ENCODE peak calls at places on chromosome 2, in four cellular contexts. One of them, this sample, is unnamed.

GRCh38 chr2:75090770-75091515 is 108.4 kb downstream of the TACR1 start:
- DNase-seq in H1: no peak
- DNase-seq in HepG2: no peak
- DNase-seq in K562: peak
- DNase-seq in this sample: no peak

GRCh38 chr2:52613064-52613463 is 1154.5 kb upstream of the CHAC2 start:
- DNase-seq in H1: no peak
- DNase-seq in HepG2: no peak
- DNase-seq in K562: no peak
- DNase-seq in this sample: no peak

GRCh38 chr2:189836644-189837043 is 52.4 kb downstream of the PMS1 start:
- DNase-seq in H1: no peak
- DNase-seq in HepG2: no peak
- DNase-seq in K562: no peak
- DNase-seq in this sample: no peak

GRCh38 chr2:146913476-146913875 is 931.4 kb upstream of the ACVR2A start:
- DNase-seq in H1: no peak
- DNase-seq in HepG2: no peak
- DNase-seq in K562: no peak
- DNase-seq in this sample: no peak

GRCh38 chr2:111160758-111161157 is 40.0 kb downstream of the BCL2L11 start:
- DNase-seq in H1: no peak
- DNase-seq in HepG2: no peak
- DNase-seq in K562: no peak
- DNase-seq in this sample: no peak

GRCh38 chr2:170509460-170510193 is 205.5 kb upstream of the SP5 start:
- DNase-seq in H1: no peak
- DNase-seq in HepG2: no peak
- DNase-seq in K562: no peak
- DNase-seq in this sample: no peak

GRCh38 chr2:235286624-235287368 is 207.0 kb upstream of the AGAP1 start:
- DNase-seq in H1: no peak
- DNase-seq in HepG2: no peak
- DNase-seq in K562: no peak
- DNase-seq in this sample: no peak

GRCh38 chr2:105595536-105595935 is 149.2 kb upstream of the NCK2 start:
- DNase-seq in H1: no peak
- DNase-seq in HepG2: no peak
- DNase-seq in K562: no peak
- DNase-seq in this sample: no peak

GRCh38 chr2:99710720-99711612 is 221.1 kb upstream of the REV1 start:
- DNase-seq in H1: no peak
- DNase-seq in HepG2: no peak
- DNase-seq in K562: no peak
- DNase-seq in this sample: no peak

GRCh38 chr2:197205590-197206215 is 104.9 kb downstream of the ANKRD44 start:
- DNase-seq in H1: no peak
- DNase-seq in HepG2: no peak
- DNase-seq in K562: no peak
- DNase-seq in this sample: no peak

GRCh38 chr2:134197445-134197844 is 56.4 kb upstream of the MGAT5 start:
- DNase-seq in H1: no peak
- DNase-seq in HepG2: no peak
- DNase-seq in K562: no peak
- DNase-seq in this sample: no peak

GRCh38 chr2:58376592-58376991 is 135.5 kb upstream of the FANCL start:
- DNase-seq in H1: no peak
- DNase-seq in HepG2: no peak
- DNase-seq in K562: no peak
- DNase-seq in this sample: peak

GRCh38 chr2:74659462-74659861 is 5.4 kb downstream of the SEMA4F start:
- DNase-seq in H1: no peak
- DNase-seq in HepG2: no peak
- DNase-seq in K562: no peak
- DNase-seq in this sample: no peak

DNA sequence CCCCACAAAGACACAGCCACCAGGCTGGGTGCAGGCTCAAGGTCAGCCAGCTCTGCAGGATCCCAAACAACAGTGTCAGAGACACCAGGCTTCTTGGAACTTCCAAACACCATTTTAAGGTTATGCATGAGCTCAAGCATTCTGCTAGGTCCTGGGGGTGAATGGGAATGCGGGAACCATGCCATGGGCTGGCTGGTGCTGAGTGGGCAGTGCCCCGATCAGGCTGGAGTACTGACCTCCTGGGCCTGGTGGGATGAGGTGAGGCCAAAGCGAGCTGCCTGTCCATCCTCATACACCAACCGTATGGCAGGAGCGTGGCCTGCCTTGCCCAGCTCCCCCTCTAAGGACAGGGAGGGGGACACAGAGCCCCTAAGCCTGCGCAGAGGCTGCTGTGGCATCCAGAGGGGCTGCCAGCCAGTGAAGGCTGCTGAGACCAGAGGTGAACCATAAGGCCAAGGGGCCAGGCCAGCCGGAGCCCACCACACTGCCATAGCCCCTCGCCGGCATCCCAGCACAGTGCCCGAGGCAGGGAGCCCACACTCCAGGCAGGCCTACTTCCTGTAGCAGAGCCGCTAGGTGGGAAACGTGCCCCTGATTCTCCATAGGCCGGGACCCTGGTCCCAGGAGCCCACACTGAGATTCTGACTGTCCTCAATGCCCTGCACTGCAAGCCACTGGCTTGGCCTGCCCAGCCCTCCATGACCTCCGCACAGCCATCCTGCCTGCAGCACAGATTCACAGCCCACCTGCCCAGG is 135.0 kb downstream of the HDAC4 start:
- DNase-seq in H1: no peak
- DNase-seq in HepG2: no peak
- DNase-seq in K562: no peak
- DNase-seq in this sample: no peak
- H3K4me3 ChIP-seq in H1: no peak
- H3K4me3 ChIP-seq in HepG2: no peak
- H3K4me3 ChIP-seq in K562: no peak
- H3K4me3 ChIP-seq in this sample: peak

DNA sequence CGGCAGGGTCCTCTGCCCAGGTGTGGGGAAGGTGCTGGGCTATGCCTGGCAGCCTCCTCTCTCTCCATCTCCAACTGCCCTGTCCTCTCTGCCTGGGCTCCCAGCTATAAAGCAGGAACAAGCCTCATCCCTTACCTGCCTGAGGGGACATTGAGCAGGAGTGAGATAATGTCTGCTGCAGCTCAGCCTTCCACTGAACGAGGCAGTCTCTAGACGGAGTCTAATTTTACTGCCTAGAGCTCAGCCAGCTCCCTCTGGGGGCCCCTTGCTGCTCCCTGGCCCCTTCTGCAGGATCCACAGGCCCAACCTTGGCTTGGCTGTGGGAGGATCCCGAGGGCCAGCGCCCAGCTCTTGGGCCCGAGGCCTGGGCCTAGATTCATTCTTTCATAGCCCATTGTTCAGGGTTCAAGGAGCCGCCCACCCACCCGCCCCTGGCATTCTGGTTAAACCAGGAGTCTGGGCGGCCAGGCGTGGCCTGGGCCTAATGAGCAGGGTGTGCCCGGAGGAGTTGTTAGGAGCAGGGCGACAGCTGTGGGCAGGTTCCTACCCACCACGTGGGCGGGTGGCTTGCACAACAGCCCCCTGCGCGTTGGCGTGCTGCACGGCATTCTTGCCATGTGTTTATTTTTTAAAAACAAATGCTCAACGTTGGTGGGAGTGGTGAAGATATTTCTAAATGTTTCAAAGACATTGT is 44.6 kb downstream of the FOSL2 start:
- DNase-seq in H1: no peak
- DNase-seq in HepG2: no peak
- DNase-seq in K562: no peak
- DNase-seq in this sample: no peak
- TF ChIP-seq MAX in H1: no peak
- TF ChIP-seq MAX in HepG2: no peak
- TF ChIP-seq MAX in K562: no peak
- TF ChIP-seq MAX in this sample: no peak

GRCh38 chr2:20444113-20444992 is 2.5 kb upstream of the RHOB start:
- DNase-seq in H1: no peak
- DNase-seq in HepG2: no peak
- DNase-seq in K562: no peak
- DNase-seq in this sample: no peak
- TF ChIP-seq FOSL1 in H1: no peak
- TF ChIP-seq FOSL1 in HepG2: no peak
- TF ChIP-seq FOSL1 in K562: no peak
- TF ChIP-seq FOSL1 in this sample: no peak

GRCh38 chr2:3279236-3279960 is 98.2 kb downstream of the EIPR1 start:
- DNase-seq in H1: no peak
- DNase-seq in HepG2: no peak
- DNase-seq in K562: no peak
- DNase-seq in this sample: no peak

GRCh38 chr2:3278521-3279218 is 98.9 kb downstream of the EIPR1 start:
- DNase-seq in H1: no peak
- DNase-seq in HepG2: no peak
- DNase-seq in K562: no peak
- DNase-seq in this sample: no peak

GRCh38 chr2:3280683-3281520 is 96.7 kb downstream of the EIPR1 start:
- DNase-seq in H1: no peak
- DNase-seq in HepG2: no peak
- DNase-seq in K562: no peak
- DNase-seq in this sample: no peak

GRCh38 chr2:3282056-3282998 is 95.3 kb downstream of the EIPR1 start:
- DNase-seq in H1: no peak
- DNase-seq in HepG2: no peak
- DNase-seq in K562: no peak
- DNase-seq in this sample: no peak

GRCh38 chr2:3280197-3280596 is 97.4 kb downstream of the EIPR1 start:
- DNase-seq in H1: no peak
- DNase-seq in HepG2: no peak
- DNase-seq in K562: no peak
- DNase-seq in this sample: no peak
- H3K4me3 ChIP-seq in H1: no peak
- H3K4me3 ChIP-seq in HepG2: no peak
- H3K4me3 ChIP-seq in K562: no peak
- H3K4me3 ChIP-seq in this sample: no peak

GRCh38 chr2:215860076-215860475 is 153.3 kb downstream of the MREG start:
- DNase-seq in H1: no peak
- DNase-seq in HepG2: no peak
- DNase-seq in K562: no peak
- DNase-seq in this sample: no peak

GRCh38 chr2:215862211-215862610 is 151.1 kb downstream of the MREG start:
- DNase-seq in H1: no peak
- DNase-seq in HepG2: no peak
- DNase-seq in K562: no peak
- DNase-seq in this sample: no peak

GRCh38 chr2:215863687-215864086 is 149.7 kb downstream of the MREG start:
- DNase-seq in H1: no peak
- DNase-seq in HepG2: no peak
- DNase-seq in K562: no peak
- DNase-seq in this sample: no peak

GRCh38 chr2:215866594-215866993 is 146.8 kb downstream of the MREG start:
- DNase-seq in H1: no peak
- DNase-seq in HepG2: no peak
- DNase-seq in K562: no peak
- DNase-seq in this sample: no peak

DNA sequence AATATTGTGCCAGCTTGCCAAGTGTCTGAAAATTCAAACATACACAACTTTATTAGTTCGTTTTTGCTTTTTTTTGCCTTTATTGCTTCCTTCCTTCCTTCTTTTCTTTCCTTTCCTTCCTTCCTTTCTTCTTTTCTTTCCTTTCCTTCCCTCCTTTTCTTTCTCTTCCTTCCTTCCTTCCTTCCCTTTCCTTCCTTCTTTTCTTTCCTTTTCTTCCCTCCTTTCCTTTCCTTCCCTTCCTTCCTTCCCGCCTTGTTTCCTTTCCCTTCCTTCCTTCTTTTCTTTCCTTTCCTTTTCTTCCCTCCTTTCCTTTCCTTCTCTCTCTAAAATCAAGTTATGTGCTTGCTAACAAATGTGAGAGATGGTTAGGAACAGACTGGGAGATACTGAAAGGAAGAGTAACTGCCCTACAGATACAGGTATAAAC is 151.7 kb downstream of the MREG start:
- DNase-seq in H1: no peak
- DNase-seq in HepG2: no peak
- DNase-seq in K562: no peak
- DNase-seq in this sample: no peak
- TF ChIP-seq MAX in H1: no peak
- TF ChIP-seq MAX in HepG2: no peak
- TF ChIP-seq MAX in K562: no peak
- TF ChIP-seq MAX in this sample: no peak

GRCh38 chr2:205657579-205657978 is 24.7 kb upstream of the NRP2 start:
- DNase-seq in H1: no peak
- DNase-seq in HepG2: no peak
- DNase-seq in K562: no peak
- DNase-seq in this sample: no peak
- TF ChIP-seq FOSL1 in H1: no peak
- TF ChIP-seq FOSL1 in HepG2: no peak
- TF ChIP-seq FOSL1 in K562: no peak
- TF ChIP-seq FOSL1 in this sample: no peak

DNA sequence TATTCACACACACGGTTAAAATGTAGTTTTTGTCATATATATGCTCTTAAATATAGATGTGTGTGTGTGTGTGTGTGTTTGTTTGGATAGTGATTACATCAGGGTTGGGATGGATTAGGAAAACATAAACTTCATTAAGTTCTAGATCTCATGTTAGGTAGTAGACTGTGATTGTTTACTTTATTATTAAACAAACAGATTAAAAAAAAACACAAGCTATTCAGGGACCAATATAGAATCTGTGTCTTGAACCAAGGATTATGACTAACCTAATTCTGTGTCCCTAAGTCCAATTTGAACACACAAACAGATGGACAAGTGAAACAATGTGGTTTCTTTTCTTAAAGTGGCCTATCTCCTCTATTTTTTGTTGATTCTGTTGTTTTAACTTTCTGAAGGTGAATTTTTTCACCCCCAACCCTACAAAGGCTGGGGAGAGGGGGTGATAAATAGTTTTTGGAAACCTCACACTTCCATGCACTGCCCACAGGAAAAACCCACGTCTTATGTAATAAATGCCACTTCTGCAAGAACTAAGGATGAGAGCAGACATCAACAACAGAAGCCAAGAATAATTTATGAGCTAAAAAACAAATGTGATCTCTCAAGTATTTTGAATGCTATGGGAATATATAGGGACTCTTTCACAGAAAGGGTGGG is 40.7 kb downstream of the IL1R2 start:
- DNase-seq in H1: no peak
- DNase-seq in HepG2: peak
- DNase-seq in K562: no peak
- DNase-seq in this sample: no peak
- H3K4me3 ChIP-seq in H1: no peak
- H3K4me3 ChIP-seq in HepG2: peak
- H3K4me3 ChIP-seq in K562: no peak
- H3K4me3 ChIP-seq in this sample: no peak

DNA sequence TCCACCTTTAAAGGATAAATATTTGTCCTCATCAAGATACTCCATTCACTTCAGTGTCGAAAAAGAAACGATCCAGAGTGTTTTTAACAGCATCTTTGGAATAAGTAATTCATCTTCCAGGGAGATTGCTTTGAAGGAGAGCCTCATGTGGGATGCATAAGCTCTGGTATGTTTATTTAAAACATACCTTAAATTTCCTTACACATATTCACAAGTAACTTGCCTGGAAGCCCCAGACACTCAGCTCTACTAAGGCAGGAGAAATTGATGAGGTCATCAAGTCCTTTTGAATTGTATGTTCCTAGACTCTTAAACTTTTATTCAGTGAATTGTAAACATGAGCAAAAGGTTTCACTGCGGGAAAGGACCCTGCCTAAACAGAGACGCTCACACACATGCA is 103.0 kb downstream of the CDK15 start:
- DNase-seq in H1: no peak
- DNase-seq in HepG2: no peak
- DNase-seq in K562: no peak
- DNase-seq in this sample: no peak
- TF ChIP-seq MAX in H1: no peak
- TF ChIP-seq MAX in HepG2: no peak
- TF ChIP-seq MAX in K562: no peak
- TF ChIP-seq MAX in this sample: no peak

This sample was measured in HCT116.